ENCODE peak calls at places on chromosomes 11 and 22, in seven cellular contexts. C, Y, K, O, J, M and R are unnamed samples.

GRCh38 chr11:105673089-105673488 is 63.2 kb downstream of the GRIA4 start:
- DNase-seq in J (no peak), O (no peak), Y (peak), K (peak), C (peak), M (no peak), R (peak)

GRCh38 chr11:117194267-117194666 is 4.9 kb upstream of the TAGLN start:
- DNase-seq in M (no peak), C (no peak), Y (no peak), J (no peak), K (no peak), O (no peak), R (no peak)

GRCh38 chr22:28239941-28240340 is 320.9 kb upstream of the PITPNB start:
- DNase-seq in J (no peak), M (no peak), O (no peak), K (no peak), Y (no peak), C (no peak), R (no peak)

GRCh38 chr11:77592727-77593126 is 3.0 kb downstream of the AQP11 start:
- DNase-seq in J (no peak), M (no peak), O (no peak), C (no peak), Y (no peak), K (no peak), R (no peak)

GRCh38 chr11:71267807-71268421 is 15.5 kb upstream of the SHANK2 start:
- DNase-seq in C (no peak), Y (no peak), J (no peak), O (no peak), K (no peak), M (no peak), R (no peak)

GRCh38 chr11:4041731-4042391 is 52.7 kb upstream of the RRM1 start:
- DNase-seq in Y (no peak), K (no peak), M (no peak), J (no peak), C (no peak), O (no peak), R (no peak)

GRCh38 chr22:29313126-29314071 is 2.1 kb downstream of the RASL10A start:
- DNase-seq in K (no peak), C (no peak), O (no peak), J (no peak), Y (no peak), M (no peak), R (no peak)

GRCh38 chr11:68117896-68118470 is 3.2 kb downstream of the CHKA start:
- DNase-seq in J (no peak), C (no peak), M (no peak), Y (no peak), O (no peak), K (no peak), R (no peak)

GRCh38 chr22:29517215-29517908 is 36.2 kb downstream of the THOC5 start:
- DNase-seq in J (no peak), O (no peak), K (no peak), C (no peak), Y (no peak), M (no peak), R (no peak)

GRCh38 chr22:49847751-49848689 is 5.6 kb upstream of the ZBED4 start:
- DNase-seq in K (no peak), Y (no peak), J (no peak), C (no peak), O (no peak), M (no peak), R (no peak)

GRCh38 chr22:44182591-44183588 is 2.2 kb downstream of the PARVG start:
- DNase-seq in Y (no peak), C (peak), K (no peak), J (peak), O (peak), M (peak), R (no peak)

GRCh38 chr22:39256186-39256552 is 11.4 kb upstream of the PDGFB start:
- DNase-seq in J (no peak), O (no peak), K (no peak), Y (no peak), C (no peak), M (no peak), R (no peak)

GRCh38 chr11:94796863-94797262 is 28.7 kb downstream of the AMOTL1 start:
- DNase-seq in O (no peak), M (no peak), J (no peak), Y (no peak), C (no peak), K (no peak), R (no peak)

GRCh38 chr11:64339754-64340408 is at the start of gene CCDC88B:
- DNase-seq in Y (no peak), M (peak), O (peak), C (peak), K (no peak), J (peak), R (no peak)

GRCh38 chr11:107741044-107741823 is 29.4 kb upstream of the SLN start:
- DNase-seq in Y (peak), K (no peak), O (no peak), M (no peak), C (peak), J (no peak), R (peak)

GRCh38 chr22:48734359-48734758 is 1093.3 kb downstream of the BRD1 start:
- DNase-seq in C (no peak), K (no peak), J (no peak), M (no peak), O (no peak), Y (no peak), R (no peak)

GRCh38 chr22:49353185-49353584 is 474.5 kb downstream of the BRD1 start:
- DNase-seq in J (no peak), O (no peak), C (no peak), M (no peak), Y (no peak), K (no peak), R (no peak)

GRCh38 chr11:117910525-117910924 is 18.7 kb downstream of the TMPRSS13 start:
- DNase-seq in K (no peak), Y (no peak), O (no peak), M (no peak), C (no peak), J (no peak), R (no peak)

GRCh38 chr22:32820131-32820882 is 18.8 kb downstream of the TIMP3 start:
- DNase-seq in J (no peak), O (no peak), Y (no peak), C (no peak), M (no peak), K (no peak), R (no peak)

GRCh38 chr11:118910309-118911112 is 15.2 kb downstream of the BCL9L start:
- DNase-seq in C (no peak), K (no peak), Y (peak), M (peak), O (no peak), J (peak), R (peak)

GRCh38 chr22:33467718-33468117 is 409.5 kb upstream of the SYN3 start:
- DNase-seq in J (no peak), O (no peak), M (no peak), K (no peak), Y (no peak), C (no peak), R (no peak)

GRCh38 chr11:40099391-40100169 is 1359.9 kb downstream of the LRRC4C start:
- DNase-seq in C (peak), K (no peak), Y (no peak), J (no peak), M (no peak), O (no peak), R (no peak)

GRCh38 chr11:62472063-62472884 is 53.4 kb downstream of the SCGB1A1 start:
- DNase-seq in J (no peak), Y (no peak), K (no peak), C (no peak), M (no peak), O (no peak), R (no peak)

GRCh38 chr22:24060375-24060788 is 49.3 kb downstream of the CABIN1 start:
- DNase-seq in K (no peak), M (no peak), J (no peak), O (no peak), Y (no peak), C (no peak), R (no peak)

GRCh38 chr11:115660072-115660805 is 156.0 kb upstream of the CADM1 start:
- DNase-seq in O (no peak), M (no peak), Y (peak), K (no peak), C (no peak), J (no peak), R (no peak)